ENCODE peak calls at places on chromosomes 6 and 20, in six cellular contexts. M is heart right ventricle; O is CD8-positive, alpha-beta T cell; H is coronary artery; L is foreskin fibroblast; X is A549. S is an unnamed sample.

GRCh38 chr6:11712760-11713159 is 65.8 kb downstream of the ADTRP start:
- DNase-seq in M (no peak), X (no peak), L (peak; percentile 41), H (no peak), O (no peak), S (no peak)

GRCh38 chr6:43250992-43251373 is 7.7 kb downstream of the TTBK1 start:
- DNase-seq in O (no peak), M (no peak), L (peak; percentile 22), X (no peak), H (no peak), S (no peak)

GRCh38 chr6:1871936-1872335 is 262.2 kb downstream of the FOXC1 start:
- DNase-seq in X (no peak), L (peak; percentile 63), H (peak; percentile 82), O (no peak), M (no peak), S (no peak)

GRCh38 chr6:132414332-132414731 is 13.1 kb upstream of the MOXD1 start:
- DNase-seq in H (no peak), L (no peak), X (no peak), O (no peak), M (no peak), S (no peak)

GRCh38 chr6:7742214-7742613 is 16.3 kb downstream of the BMP6 start:
- DNase-seq in M (no peak), H (no peak), O (no peak), X (no peak), L (no peak), S (no peak)

GRCh38 chr6:125812394-125813231 is 21.9 kb downstream of the NCOA7 start:
- DNase-seq in H (no peak), O (no peak), L (peak; percentile 95), X (peak; percentile 56), M (no peak), S (peak; percentile 77)

GRCh38 chr6:7112741-7113313 is 5.1 kb downstream of the RREB1 start:
- DNase-seq in H (no peak), X (peak; percentile 36), M (no peak), O (peak; percentile 34), L (no peak), S (no peak)

GRCh38 chr6:135493218-135493961 is 4.2 kb downstream of the AHI1 start:
- DNase-seq in H (no peak), X (no peak), L (peak; percentile 8), O (no peak), M (no peak), S (no peak)

GRCh38 chr6:14910692-14911547 is 334.9 kb upstream of the JARID2 start:
- DNase-seq in X (no peak), O (no peak), L (peak; percentile 38), M (peak; percentile 38), H (no peak), S (no peak)

GRCh38 chr6:14194483-14194882 is 76.9 kb downstream of the CD83 start:
- DNase-seq in X (no peak), L (no peak), O (no peak), M (no peak), H (no peak), S (no peak)

GRCh38 chr20:57772349-57772964 is 62.6 kb upstream of the PMEPA1 start:
- DNase-seq in X (peak; percentile 98), H (peak; percentile 61), O (no peak), L (peak; percentile 84), M (no peak), S (peak; percentile 14)

GRCh38 chr6:36724514-36725385 is 27.1 kb downstream of the RAB44 start:
- DNase-seq in X (peak; percentile 70), M (peak; percentile 63), H (no peak), O (peak; percentile 23), L (peak; percentile 81), S (no peak)

GRCh38 chr20:46552460-46553420 is 2.3 kb upstream of the OCSTAMP start:
- DNase-seq in X (no peak), H (no peak), L (no peak), M (no peak), O (no peak), S (no peak)

GRCh38 chr6:36613200-36613995 is 19.2 kb downstream of the SRSF3 start:
- DNase-seq in O (no peak), M (no peak), H (peak; percentile 19), X (no peak), L (no peak), S (no peak)

GRCh38 chr6:99589290-99589672 is 17.4 kb upstream of the PRDM13 start:
- DNase-seq in H (no peak), X (no peak), O (no peak), M (no peak), L (peak; percentile 52), S (no peak)

GRCh38 chr20:33443006-33443511 is 504 bp downstream of the SNTA1 start:
- DNase-seq in O (peak; percentile 6), L (no peak), X (no peak), H (no peak), M (no peak), S (no peak)

GRCh38 chr6:15947923-15948322 is 181.0 kb upstream of the MYLIP start:
- DNase-seq in O (no peak), H (no peak), M (no peak), L (no peak), X (no peak), S (no peak)

GRCh38 chr6:39206250-39206721 is 23.0 kb downstream of the KCNK5 start:
- DNase-seq in M (no peak), L (no peak), O (no peak), X (peak; percentile 14), H (no peak), S (no peak)

GRCh38 chr6:92688328-92688727 is 731.0 kb downstream of the EPHA7 start:
- DNase-seq in H (no peak), M (no peak), O (no peak), X (no peak), L (no peak), S (no peak)

GRCh38 chr6:26056583-26057350 is 30.5 kb upstream of the HFE start:
- DNase-seq in H (no peak), X (peak; percentile 42), O (no peak), M (no peak), L (peak; percentile 46), S (no peak)

GRCh38 chr6:73455865-73456629 is 4.0 kb upstream of the CGAS start:
- DNase-seq in L (peak; percentile 30), M (no peak), O (no peak), H (no peak), X (peak; percentile 12), S (no peak)

GRCh38 chr6:74991573-74992332 is 214.1 kb downstream of the COL12A1 start:
- DNase-seq in H (no peak), X (no peak), M (no peak), L (peak; percentile 39), O (no peak), S (peak; percentile 84)

GRCh38 chr20:62205618-62206387 is 14.3 kb downstream of the HRH3 start:
- DNase-seq in L (no peak), X (no peak), M (no peak), H (no peak), O (no peak), S (no peak)

GRCh38 chr20:43751167-43752050 is 24.6 kb upstream of the GTSF1L start:
- DNase-seq in X (no peak), O (no peak), M (no peak), L (peak; percentile 80), H (no peak), S (no peak)
- H3K4me3 ChIP-seq in X (no peak overlapping the region), O (no peak overlapping the region), M (no peak overlapping the region), L (no peak overlapping the region), H (no peak overlapping the region), S (no peak overlapping the region)

GRCh38 chr6:42104095-42104806 is 38.2 kb downstream of the C6orf132 start:
- DNase-seq in H (no peak), M (peak; percentile 56), L (peak; percentile 72), O (peak; percentile 60), X (peak; percentile 30), S (no peak)

GRCh38 chr6:42105714-42106662 is 36.4 kb downstream of the C6orf132 start:
- DNase-seq in X (no peak), O (no peak), L (no peak), H (no peak), M (no peak), S (no peak)

GRCh38 chr6:42106663-42107023 is 35.8 kb downstream of the C6orf132 start:
- DNase-seq in H (no peak), O (no peak), M (no peak), X (no peak), L (no peak), S (no peak)

GRCh38 chr6:42103753-42104094 is 38.7 kb downstream of the C6orf132 start:
- DNase-seq in O (no peak), H (no peak), L (no peak), M (no peak), X (no peak), S (no peak)

DNA sequence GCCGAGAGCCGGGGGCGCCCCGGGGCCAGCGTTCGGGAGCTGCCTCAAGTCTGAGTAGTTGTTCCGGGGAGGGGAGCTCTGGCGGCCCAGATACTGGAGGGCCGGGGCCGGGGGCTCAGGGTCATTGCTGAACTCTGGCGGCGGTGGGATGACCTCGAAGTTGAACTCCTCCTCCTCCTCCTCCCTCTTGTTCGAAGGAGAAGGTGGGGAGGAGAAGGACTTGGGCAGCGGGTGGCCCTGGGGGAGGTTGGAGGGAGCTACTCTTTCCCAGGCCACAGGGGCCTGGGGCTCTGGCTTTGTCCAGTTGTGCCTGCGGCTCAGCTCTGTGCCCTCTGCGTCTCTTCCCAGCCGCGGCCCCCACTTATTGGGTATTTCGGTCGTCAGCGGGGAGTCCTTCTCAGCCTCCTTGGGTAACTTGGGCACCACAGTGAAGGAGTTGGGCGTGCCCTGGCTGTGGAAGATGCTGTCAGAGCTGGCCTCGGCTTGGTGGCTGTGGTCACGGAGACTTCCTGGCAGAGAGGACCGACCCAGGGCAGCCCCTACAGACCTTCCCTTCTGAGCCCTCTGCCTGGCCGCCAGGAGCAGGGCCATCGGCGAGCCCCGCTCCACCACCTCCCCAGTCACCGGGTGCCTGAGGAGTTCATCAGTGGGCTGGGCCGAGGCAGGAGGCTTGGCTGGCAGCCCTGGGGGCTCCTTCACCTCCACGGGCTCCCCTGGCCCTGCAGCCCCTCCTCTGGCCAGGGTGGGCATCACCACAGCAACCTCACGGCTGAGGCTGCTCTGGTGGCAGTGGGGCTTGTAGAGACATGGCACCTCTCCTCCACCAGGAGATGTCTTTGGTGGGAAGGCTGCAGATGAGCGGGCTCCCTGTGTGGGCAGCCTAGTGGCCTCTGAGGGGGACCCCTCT is 37.4 kb downstream of the C6orf132 start:
- DNase-seq in H (no peak), M (no peak), O (no peak), L (no peak), X (no peak), S (no peak)
- H3K4me3 ChIP-seq in H (peak overlapping the region; percentile 63), M (peak overlapping the region; percentile 59), O (peak overlapping the region; percentile 69), L (no peak overlapping the region), X (no peak overlapping the region), S (no peak overlapping the region)

GRCh38 chr20:9510926-9511325 is 3.5 kb upstream of the LAMP5 start:
- DNase-seq in H (no peak), O (no peak), M (no peak), L (no peak), X (no peak), S (no peak)
- H3K4me3 ChIP-seq in H (no peak overlapping the region), O (no peak overlapping the region), M (no peak overlapping the region), L (no peak overlapping the region), X (no peak overlapping the region), S (no peak overlapping the region)

DNA sequence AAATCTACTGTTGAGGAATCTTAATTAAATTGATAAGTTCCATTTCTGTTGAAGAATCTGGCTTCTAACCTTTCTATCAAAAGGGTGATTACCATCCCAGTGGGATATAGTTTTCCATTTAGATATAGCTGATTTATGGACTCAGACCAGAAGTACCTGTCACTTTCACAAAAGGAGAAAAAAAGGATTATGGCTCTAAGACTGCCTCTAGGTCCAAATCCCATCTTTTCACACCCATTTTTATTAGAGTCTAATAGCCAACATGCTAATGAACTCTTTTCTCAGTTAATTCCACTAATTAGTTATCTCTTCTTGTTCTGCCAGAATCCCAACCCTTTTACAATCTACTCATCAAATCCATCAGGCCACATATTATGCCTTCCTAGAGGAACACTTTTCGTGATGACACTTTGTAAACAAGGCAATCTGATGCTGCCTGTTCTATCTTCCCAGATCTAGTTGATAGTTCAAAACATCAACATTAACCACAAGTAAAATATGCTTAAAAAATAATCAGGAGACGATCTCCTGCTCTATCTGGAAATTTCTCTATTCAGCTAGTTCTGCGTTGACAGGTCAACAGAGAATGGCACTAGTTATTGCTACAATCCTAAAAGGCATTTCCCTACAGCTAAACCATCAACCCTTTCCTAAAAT is 2.2 kb downstream of the B4GALT5 start:
- DNase-seq in H (no peak), L (no peak), O (no peak), M (no peak), X (no peak), S (no peak)
- H3K4me3 ChIP-seq in H (peak overlapping the region; percentile 98), L (peak overlapping the region; percentile 87), O (no peak overlapping the region), M (peak overlapping the region; percentile 79), X (peak overlapping the region; percentile 84), S (peak overlapping the region; percentile 81)

S was measured in retinal pigment epithelial cell.